ENCODE peak calls at places on chromosomes 3 and 15, in seven cellular contexts. O is cardiac muscle cell, E is left ventricle myocardium inferior, M is H9, R is uterus, B is ovary, L is neural progenitor cell. C is an unnamed sample. For H3K4me1, the result is how much of the 10 kb centered on the place peaks cover.

GRCh38 chr15:66955871-66956585 is 109.4 kb upstream of the SMAD3 start:
- DNase-seq in O (no peak), E (no peak), M (no peak), R (no peak), B (no peak), L (no peak), C (no peak)

GRCh38 chr15:92323480-92323879 is 70.2 kb upstream of the ST8SIA2 start:
- DNase-seq in O (no peak), E (no peak), M (no peak), R (no peak), B (no peak), L (no peak), C (no peak)

GRCh38 chr15:90001683-90002427 is 731 bp downstream of the ZNF710 start:
- DNase-seq in O (peak), E (peak), M (peak), R (peak), B (peak), L (peak), C (peak)

GRCh38 chr3:169627073-169627472 is 36.4 kb downstream of the MECOM start:
- DNase-seq in O (no peak), E (no peak), M (no peak), R (no peak), B (no peak), L (no peak), C (no peak)

GRCh38 chr15:70509282-70510272 is 253.8 kb downstream of the UACA start:
- DNase-seq in O (no peak), E (no peak), M (no peak), R (no peak), B (no peak), L (no peak), C (no peak)

GRCh38 chr15:62828364-62828763 is 214.2 kb upstream of the TPM1 start:
- DNase-seq in O (no peak), E (no peak), M (no peak), R (no peak), B (no peak), L (no peak), C (no peak)

GRCh38 chr3:153958635-153959320 is 162.4 kb upstream of the ARHGEF26 start:
- DNase-seq in O (no peak), E (no peak), M (no peak), R (no peak), B (no peak), L (no peak), C (no peak)

GRCh38 chr3:99731499-99731898 is 86.2 kb upstream of the CMSS1 start:
- DNase-seq in O (no peak), E (no peak), M (no peak), R (no peak), B (no peak), L (no peak), C (no peak)

GRCh38 chr3:190883973-190884832 is 21.7 kb upstream of the GMNC start:
- DNase-seq in O (peak), E (no peak), M (peak), R (peak), B (peak), L (peak), C (no peak)

GRCh38 chr3:5741017-5741416 is 553.5 kb downstream of the EDEM1 start:
- DNase-seq in O (no peak), E (no peak), M (no peak), R (no peak), B (no peak), L (no peak), C (no peak)

GRCh38 chr15:73231661-73232443 is 136.9 kb downstream of the HCN4 start:
- DNase-seq in O (no peak), E (no peak), M (no peak), R (no peak), B (no peak), L (no peak), C (no peak)

GRCh38 chr3:6351752-6352151 is 509.2 kb upstream of the GRM7 start:
- DNase-seq in O (peak), E (no peak), M (no peak), R (no peak), B (no peak), L (no peak), C (no peak)

GRCh38 chr3:18987862-18988447 is 160.4 kb upstream of the KCNH8 start:
- DNase-seq in O (no peak), E (no peak), M (no peak), R (no peak), B (no peak), L (no peak), C (no peak)

GRCh38 chr3:16761576-16761975 is 123.2 kb upstream of the PLCL2 start:
- DNase-seq in O (no peak), E (no peak), M (no peak), R (no peak), B (no peak), L (no peak), C (no peak)

GRCh38 chr15:62464705-62465104 is 299.6 kb upstream of the C2CD4B start:
- DNase-seq in O (no peak), E (no peak), M (no peak), R (no peak), B (no peak), L (no peak), C (peak)

GRCh38 chr3:189557824-189558223 is 73.4 kb upstream of the TP63 start:
- DNase-seq in O (no peak), E (no peak), M (no peak), R (no peak), B (no peak), L (no peak), C (no peak)

GRCh38 chr15:54304321-54304720 is 326.1 kb downstream of the UNC13C start:
- DNase-seq in O (no peak), E (no peak), M (no peak), R (no peak), B (no peak), L (no peak), C (no peak)

GRCh38 chr3:125684199-125684598 is 88.9 kb upstream of the OSBPL11 start:
- DNase-seq in O (peak), E (no peak), M (peak), R (peak), B (peak), L (peak), C (peak)

GRCh38 chr3:40267940-40268707 is 41.4 kb upstream of the EIF1B start:
- DNase-seq in O (no peak), E (no peak), M (no peak), R (no peak), B (no peak), L (no peak), C (no peak)

GRCh38 chr15:57060799-57061198 is 142.4 kb downstream of the TCF12 start:
- DNase-seq in O (no peak), E (no peak), M (no peak), R (no peak), B (no peak), L (no peak), C (no peak)

GRCh38 chr3:28923994-28924393 is 356.9 kb upstream of the RBMS3 start:
- DNase-seq in O (no peak), E (no peak), M (no peak), R (no peak), B (no peak), L (no peak), C (no peak)

GRCh38 chr3:135871311-135871710 is 94.2 kb upstream of the PPP2R3A start:
- DNase-seq in O (no peak), E (no peak), M (no peak), R (no peak), B (no peak), L (no peak), C (no peak)

GRCh38 chr3:125052671-125053303 is 3.0 kb downstream of the HEG1 start:
- DNase-seq in O (no peak), E (no peak), M (no peak), R (no peak), B (no peak), L (peak), C (no peak)

GRCh38 chr3:25293736-25294135 is 134.3 kb upstream of the RARB start:
- DNase-seq in O (no peak), E (no peak), M (no peak), R (peak), B (no peak), L (peak), C (no peak)

GRCh38 chr3:15492847-15493360 is 28.6 kb downstream of the COLQ start:
- DNase-seq in O (no peak), E (no peak), M (no peak), R (no peak), B (no peak), L (no peak), C (no peak)

GRCh38 chr15:98003976-98004375 is 43.5 kb downstream of the ARRDC4 start:
- DNase-seq in O (no peak), E (no peak), M (no peak), R (no peak), B (no peak), L (no peak), C (no peak)

GRCh38 chr3:187997490-187997889 is 156.5 kb upstream of the LPP start:
- DNase-seq in O (no peak), E (no peak), M (no peak), R (no peak), B (no peak), L (no peak), C (no peak)

GRCh38 chr3:36911990-36912804 is 32.7 kb downstream of the TRANK1 start:
- DNase-seq in O (no peak), E (no peak), M (no peak), R (no peak), B (no peak), L (no peak), C (no peak)

GRCh38 chr15:99443056-99443756 is 122.6 kb upstream of the MEF2A start:
- DNase-seq in O (no peak), E (no peak), M (no peak), R (peak), B (peak), L (no peak), C (peak)

GRCh38 chr3:182909318-182910040 is 70.9 kb downstream of the DCUN1D1 start:
- DNase-seq in O (peak), E (no peak), M (no peak), R (no peak), B (no peak), L (peak), C (no peak)

GRCh38 chr3:136404056-136404455 is 153.9 kb downstream of the PCCB start:
- DNase-seq in O (no peak), E (no peak), M (no peak), R (no peak), B (no peak), L (no peak), C (no peak)

GRCh38 chr3:111929484-111929883 is 49.3 kb upstream of the ABHD10 start:
- DNase-seq in O (no peak), E (no peak), M (no peak), R (no peak), B (no peak), L (no peak), C (no peak)

GRCh38 chr3:122219242-122219872 is 35.9 kb downstream of the CASR start:
- DNase-seq in O (no peak), E (no peak), M (no peak), R (no peak), B (no peak), L (no peak), C (no peak)

DNA sequence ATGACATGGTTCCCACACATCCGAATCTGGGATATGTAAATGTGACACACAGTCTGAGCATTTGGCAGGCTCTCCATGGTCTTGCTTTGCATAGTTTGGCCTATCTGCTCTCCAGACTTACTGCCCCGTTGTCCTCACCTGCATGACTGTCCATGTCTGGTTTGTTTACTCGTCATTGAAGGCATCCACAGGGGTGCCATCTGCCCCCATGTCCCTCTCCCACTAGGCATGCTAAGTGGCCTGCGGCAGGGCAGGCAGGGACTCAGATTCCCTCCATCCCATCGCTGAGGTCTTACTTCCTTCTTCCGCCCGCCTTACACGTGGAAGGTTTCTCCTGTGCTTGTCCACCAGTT is 10.3 kb downstream of the KLF13 start:
- DNase-seq in O (no peak), E (no peak), M (no peak), R (no peak), B (no peak), L (no peak), C (no peak)
- H3K4me1 ChIP-seq in O (under half), E (half or more), M (under half), R (under half), B (under half), L (under half), C (half or more)

DNA sequence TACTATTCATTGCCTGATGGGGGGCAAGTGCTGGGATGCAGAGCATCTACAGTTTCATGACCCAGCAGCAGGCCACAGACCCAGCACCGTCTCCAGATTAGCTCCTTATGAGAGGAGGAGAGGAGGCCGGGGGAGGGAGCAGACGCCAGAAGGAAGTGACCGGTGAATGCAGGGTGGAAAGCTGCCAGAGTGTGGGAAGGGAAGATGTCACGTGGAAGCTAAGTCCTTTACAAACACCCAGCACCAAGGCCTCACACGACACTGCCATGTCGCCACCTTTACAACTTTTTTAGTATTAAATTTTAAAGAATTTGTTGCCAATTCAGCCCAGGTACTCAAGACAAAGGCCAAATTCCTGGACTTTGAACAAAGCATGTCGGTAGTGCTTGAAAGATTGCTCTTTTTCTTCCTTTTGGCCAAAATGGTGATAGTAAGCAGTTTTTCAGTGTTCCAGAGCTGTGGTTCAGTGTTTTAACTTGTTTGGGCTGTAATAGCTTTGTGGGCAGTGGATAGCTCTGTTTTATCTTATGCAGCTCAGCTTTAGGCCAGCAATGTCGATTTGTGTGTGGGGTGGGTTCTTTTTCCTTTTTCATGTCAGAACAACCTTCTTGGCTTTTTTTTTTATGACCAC is 58.2 kb downstream of the ZBTB38 start:
- DNase-seq in O (peak), E (peak), M (no peak), R (peak), B (peak), L (peak), C (peak)
- H3K4me1 ChIP-seq in O (half or more), E (half or more), M (under half), R (under half), B (under half), L (under half), C (half or more)

GRCh38 chr15:74541494-74542191 is 623 bp downstream of the ARID3B start:
- DNase-seq in O (peak), E (no peak), M (peak), R (peak), B (peak), L (peak), C (peak)

GRCh38 chr15:74543043-74543422 is 2.0 kb downstream of the ARID3B start:
- DNase-seq in O (no peak), E (no peak), M (no peak), R (no peak), B (no peak), L (no peak), C (no peak)

GRCh38 chr15:74542192-74543042 is 1.4 kb downstream of the ARID3B start:
- DNase-seq in O (no peak), E (no peak), M (no peak), R (no peak), B (no peak), L (no peak), C (no peak)

GRCh38 chr15:74545061-74545460 is 4.0 kb downstream of the ARID3B start:
- DNase-seq in O (no peak), E (no peak), M (no peak), R (no peak), B (no peak), L (no peak), C (no peak)

GRCh38 chr15:74543583-74543982 is 2.6 kb downstream of the ARID3B start:
- DNase-seq in O (no peak), E (no peak), M (no peak), R (no peak), B (no peak), L (no peak), C (no peak)
- H3K4me1 ChIP-seq in O (under half), E (half or more), M (under half), R (under half), B (under half), L (under half), C (under half)

GRCh38 chr3:10933470-10933957 is 59.0 kb upstream of the SLC6A1 start:
- DNase-seq in O (no peak), E (no peak), M (no peak), R (no peak), B (no peak), L (no peak), C (peak)
- H3K4me1 ChIP-seq in O (under half), E (under half), M (under half), R (under half), B (under half), L (under half), C (under half)

GRCh38 chr3:45986303-45986982 is 9.2 kb downstream of the FYCO1 start:
- DNase-seq in O (peak), E (peak), M (no peak), R (no peak), B (no peak), L (no peak), C (peak)
- H3K4me1 ChIP-seq in O (half or more), E (half or more), M (under half), R (under half), B (half or more), L (under half), C (half or more)

GRCh38 chr15:28132524-28133275 is 33.6 kb upstream of the OCA2 start:
- DNase-seq in O (no peak), E (no peak), M (no peak), R (no peak), B (no peak), L (no peak), C (no peak)
- H3K4me1 ChIP-seq in O (under half), E (under half), M (under half), R (under half), B (under half), L (under half), C (under half)

GRCh38 chr3:65376426-65376825 is 662.3 kb downstream of the MAGI1 start:
- DNase-seq in O (no peak), E (no peak), M (no peak), R (no peak), B (no peak), L (no peak), C (no peak)
- H3K4me1 ChIP-seq in O (under half), E (under half), M (under half), R (under half), B (under half), L (under half), C (under half)

C was measured in sigmoid colon.